ENCODE peak calls at places on chromosomes 6 and 20, in eight cellular contexts. G is type B pancreatic cell, F is NCI-H2029, P is SHP77, M is heart left ventricle, T is foreskin melanocyte, N is amniotic epithelial cell, A is glutamatergic neuron. C is an unnamed sample.

GRCh38 chr6:135922170-135922569 is 70.7 kb downstream of the PDE7B start:
- DNase-seq in G (no peak), F (no peak), P (no peak), M (no peak), T (no peak), N (peak; percentile 92), A (no peak), C (peak; percentile 35)

GRCh38 chr20:2382833-2383232 is 2.1 kb downstream of the TGM6 start:
- DNase-seq in G (no peak), F (no peak), P (no peak), M (no peak), T (no peak), N (no peak), A (no peak), C (no peak)

GRCh38 chr6:138896104-138896756 is 91.8 kb downstream of the REPS1 start:
- DNase-seq in G (no peak), F (no peak), P (no peak), M (no peak), T (no peak), N (no peak), A (no peak), C (no peak)

GRCh38 chr6:4355241-4355640 is 219.9 kb upstream of the ECI2 start:
- DNase-seq in G (no peak), F (no peak), P (no peak), M (no peak), T (no peak), N (peak; percentile 84), A (no peak), C (no peak)

GRCh38 chr6:152096863-152097496 is 289.5 kb downstream of the ESR1 start:
- DNase-seq in G (no peak), F (no peak), P (no peak), M (no peak), T (no peak), N (peak; percentile 80), A (no peak), C (no peak)

GRCh38 chr20:48682529-48683385 is 145.0 kb downstream of the PREX1 start:
- DNase-seq in G (peak; percentile 84), F (peak; percentile 94), P (peak; percentile 90), M (peak; percentile 88), T (peak; percentile 9), N (peak; percentile 81), A (peak; percentile 76), C (peak; percentile 93)

GRCh38 chr20:35215066-35215956 is 11.2 kb upstream of the MMP24 start:
- DNase-seq in G (no peak), F (no peak), P (no peak), M (no peak), T (no peak), N (peak; percentile 95), A (no peak), C (no peak)

GRCh38 chr6:56288347-56288746 is 41.0 kb upstream of the COL21A1 start:
- DNase-seq in G (no peak), F (no peak), P (no peak), M (no peak), T (no peak), N (no peak), A (no peak), C (no peak)

GRCh38 chr20:62141397-62142251 is 1.6 kb downstream of the PSMA7 start:
- DNase-seq in G (no peak), F (no peak), P (no peak), M (no peak), T (peak; percentile 66), N (peak; percentile 62), A (no peak), C (peak; percentile 48)

GRCh38 chr6:148152244-148152643 is 190.4 kb upstream of the SASH1 start:
- DNase-seq in G (no peak), F (no peak), P (no peak), M (no peak), T (no peak), N (no peak), A (no peak), C (no peak)

GRCh38 chr6:11270030-11271027 is 37.9 kb upstream of the NEDD9 start:
- DNase-seq in G (no peak), F (peak; percentile 69), P (no peak), M (no peak), T (no peak), N (peak; percentile 99), A (no peak), C (peak; percentile 49)

GRCh38 chr6:818191-818590 is 125.3 kb upstream of the EXOC2 start:
- DNase-seq in G (no peak), F (no peak), P (no peak), M (no peak), T (no peak), N (no peak), A (no peak), C (no peak)

GRCh38 chr6:150346346-150346745 is 22.5 kb upstream of the IYD start:
- DNase-seq in G (no peak), F (no peak), P (no peak), M (no peak), T (no peak), N (peak; percentile 11), A (no peak), C (no peak)

GRCh38 chr6:31791324-31792089 is 4.0 kb downstream of the VARS1 start:
- DNase-seq in G (no peak), F (no peak), P (peak; percentile 43), M (no peak), T (no peak), N (no peak), A (peak; percentile 82), C (peak; percentile 40)

GRCh38 chr6:131635384-131636340 is 1.4 kb upstream of the ENPP3 start:
- DNase-seq in G (no peak), F (no peak), P (no peak), M (no peak), T (no peak), N (no peak), A (no peak), C (no peak)

GRCh38 chr6:106510090-106510970 is 119.0 kb downstream of the RTN4IP1 start:
- DNase-seq in G (no peak), F (peak; percentile 43), P (no peak), M (peak; percentile 76), T (no peak), N (peak; percentile 69), A (peak; percentile 53), C (no peak)

GRCh38 chr6:54646551-54647300 is 199.8 kb upstream of the FAM83B start:
- DNase-seq in G (no peak), F (no peak), P (no peak), M (no peak), T (peak; percentile 57), N (peak; percentile 29), A (no peak), C (no peak)

GRCh38 chr6:90008908-90009501 is 114.7 kb downstream of the GJA10 start:
- DNase-seq in G (no peak), F (no peak), P (no peak), M (no peak), T (no peak), N (peak; percentile 61), A (no peak), C (no peak)

GRCh38 chr6:47551670-47552069 is 74.1 kb downstream of the CD2AP start:
- DNase-seq in G (no peak), F (no peak), P (no peak), M (no peak), T (no peak), N (no peak), A (no peak), C (no peak)

GRCh38 chr20:40192529-40192928 is 496.5 kb downstream of the MAFB start:
- DNase-seq in G (no peak), F (no peak), P (no peak), M (no peak), T (no peak), N (no peak), A (no peak), C (no peak)

GRCh38 chr6:158560787-158561246 is 926 bp downstream of the TMEM181 start:
- DNase-seq in G (no peak), F (no peak), P (peak; percentile 18), M (no peak), T (no peak), N (no peak), A (no peak), C (no peak)

GRCh38 chr6:28736121-28736520 is 187.7 kb downstream of the TRIM27 start:
- DNase-seq in G (no peak), F (no peak), P (no peak), M (no peak), T (no peak), N (no peak), A (no peak), C (no peak)

GRCh38 chr6:28922841-28923317 is 906 bp downstream of the TRIM27 start:
- DNase-seq in G (no peak), F (peak; percentile 57), P (no peak), M (no peak), T (peak; percentile 34), N (peak; percentile 31), A (no peak), C (peak; percentile 51)

GRCh38 chr6:100493206-100493888 is 28.6 kb upstream of the SIM1 start:
- DNase-seq in G (no peak), F (no peak), P (no peak), M (no peak), T (no peak), N (no peak), A (no peak), C (no peak)

GRCh38 chr6:26020983-26021349 is 58.4 kb downstream of the TRIM38 start:
- DNase-seq in G (no peak), F (peak; percentile 64), P (peak; percentile 80), M (peak; percentile 69), T (no peak), N (no peak), A (peak; percentile 61), C (peak; percentile 88)

GRCh38 chr6:166381733-166382499 is 824 bp downstream of the MPC1 start:
- DNase-seq in G (peak; percentile 83), F (peak; percentile 84), P (peak; percentile 31), M (peak; percentile 84), T (peak; percentile 44), N (no peak), A (peak; percentile 79), C (peak; percentile 84)

GRCh38 chr6:43772571-43773049 is 2.6 kb downstream of the VEGFA start:
- DNase-seq in G (no peak), F (no peak), P (peak; percentile 15), M (peak; percentile 72), T (no peak), N (no peak), A (no peak), C (no peak)

GRCh38 chr6:95431637-95432228 is 145.6 kb upstream of the MANEA start:
- DNase-seq in G (no peak), F (peak; percentile 4), P (peak; percentile 17), M (no peak), T (peak; percentile 6), N (peak; percentile 29), A (peak; percentile 38), C (peak; percentile 60)

GRCh38 chr6:135811644-135812043 is 39.9 kb upstream of the PDE7B start:
- DNase-seq in G (no peak), F (no peak), P (no peak), M (no peak), T (no peak), N (no peak), A (no peak), C (no peak)

GRCh38 chr6:20709451-20709850 is 175.2 kb downstream of the CDKAL1 start:
- DNase-seq in G (no peak), F (no peak), P (no peak), M (no peak), T (no peak), N (no peak), A (no peak), C (no peak)

GRCh38 chr6:130781557-130781956 is 45.6 kb upstream of the SMLR1 start:
- DNase-seq in G (no peak), F (no peak), P (no peak), M (no peak), T (no peak), N (no peak), A (no peak), C (no peak)

GRCh38 chr6:1870902-1871301 is 261.2 kb downstream of the FOXC1 start:
- DNase-seq in G (no peak), F (no peak), P (no peak), M (no peak), T (no peak), N (no peak), A (no peak), C (no peak)

GRCh38 chr20:58014628-58015315 is 213.7 kb downstream of the ANKRD60 start:
- DNase-seq in G (peak; percentile 36), F (no peak), P (no peak), M (no peak), T (no peak), N (no peak), A (no peak), C (no peak)

C was measured in adrenal gland.